ENCODE peak calls at places on chromosomes 3 and 15, in ten cellular contexts. T is brain microvascular endothelial cell, Z is astrocyte of the cerebellum, X is right lobe of liver, O is choroid plexus epithelial cell, N is cardiac fibroblast, F is NB4, W is astrocyte of the spinal cord, K is foreskin keratinocyte, U is activated B cell treated with CpG ODN at 0.5 μM for 24 hours. P is an unnamed sample.

GRCh38 chr3:59575113-59576001 is 525.5 kb upstream of the CFAP20DC start:
- DNase-seq in Z (peak), N (peak), X (peak), O (peak), T (peak), F (peak), W (peak), K (no peak), U (peak), P (no peak)

GRCh38 chr15:84734794-84735479 is 13.5 kb upstream of the ZNF592 start:
- DNase-seq in O (peak), N (peak), U (peak), Z (no peak), K (peak), T (peak), W (peak), F (peak), X (no peak), P (no peak)

GRCh38 chr3:136725468-136725867 is 26.7 kb downstream of the STAG1 start:
- DNase-seq in T (no peak), K (no peak), Z (no peak), X (no peak), O (no peak), U (no peak), W (no peak), N (no peak), F (no peak), P (no peak)

GRCh38 chr15:90955911-90956310 is 1.2 kb downstream of the RCCD1 start:
- DNase-seq in Z (no peak), W (no peak), N (no peak), U (no peak), F (no peak), X (no peak), T (no peak), K (no peak), O (no peak), P (peak)

GRCh38 chr3:64354956-64355355 is 129.7 kb upstream of the PRICKLE2 start:
- DNase-seq in N (no peak), K (no peak), F (no peak), W (no peak), X (no peak), U (no peak), O (no peak), Z (no peak), T (no peak), P (no peak)

GRCh38 chr15:75554717-75555116 is 24.4 kb downstream of the PTPN9 start:
- DNase-seq in U (no peak), K (no peak), T (peak), W (peak), O (peak), F (no peak), Z (no peak), N (peak), X (no peak), P (no peak)

GRCh38 chr3:150278843-150279341 is 129.2 kb upstream of the TSC22D2 start:
- DNase-seq in N (no peak), T (no peak), W (no peak), O (no peak), K (no peak), F (no peak), U (no peak), Z (no peak), X (no peak), P (no peak)

GRCh38 chr3:55006277-55006676 is 78.4 kb upstream of the LRTM1 start:
- DNase-seq in T (peak), X (no peak), U (no peak), W (no peak), Z (no peak), K (no peak), O (no peak), N (no peak), F (no peak), P (no peak)

GRCh38 chr15:55247766-55248427 is 41.7 kb downstream of the RAB27A start:
- DNase-seq in X (no peak), W (no peak), K (no peak), U (no peak), T (no peak), N (no peak), Z (no peak), O (no peak), F (peak), P (no peak)

GRCh38 chr15:45338417-45338816 is 39.9 kb downstream of the GATM start:
- DNase-seq in F (peak), K (no peak), W (no peak), Z (no peak), T (no peak), N (no peak), U (no peak), O (no peak), X (no peak), P (no peak)

GRCh38 chr15:42143866-42144625 is 12.4 kb downstream of the PLA2G4F start:
- DNase-seq in O (no peak), U (no peak), N (no peak), F (no peak), K (no peak), Z (no peak), W (no peak), T (no peak), X (no peak), P (peak)

GRCh38 chr15:100042558-100042957 is 299.2 kb downstream of the ADAMTS17 start:
- DNase-seq in U (no peak), X (no peak), K (no peak), F (peak), T (peak), N (peak), Z (no peak), W (no peak), O (peak), P (no peak)

GRCh38 chr3:144127700-144128099 is 156.1 kb downstream of the DIPK2A start:
- DNase-seq in N (no peak), O (no peak), W (no peak), X (no peak), U (no peak), F (no peak), Z (no peak), T (no peak), K (peak), P (no peak)

GRCh38 chr3:113129168-113129567 is 82.2 kb upstream of the BOC start:
- DNase-seq in F (no peak), W (no peak), U (no peak), T (no peak), Z (no peak), X (no peak), N (no peak), K (no peak), O (no peak), P (no peak)

GRCh38 chr3:81352867-81353266 is 408.6 kb downstream of the GBE1 start:
- DNase-seq in O (peak), F (peak), N (peak), K (no peak), T (peak), Z (no peak), W (peak), X (peak), U (no peak), P (no peak)

GRCh38 chr15:33586791-33587697 is 276.3 kb downstream of the RYR3 start:
- DNase-seq in F (no peak), W (no peak), K (peak), O (no peak), X (no peak), T (no peak), Z (no peak), U (no peak), N (no peak), P (no peak)

GRCh38 chr15:63212050-63212973 is 22.9 kb downstream of the RAB8B start:
- DNase-seq in K (no peak), X (no peak), U (no peak), Z (no peak), F (peak), N (peak), W (peak), T (peak), O (peak), P (no peak)

GRCh38 chr3:10335871-10336622 is 15.1 kb upstream of the SEC13 start:
- DNase-seq in Z (no peak), W (no peak), X (peak), F (no peak), T (no peak), K (no peak), O (no peak), N (no peak), U (no peak), P (no peak)

GRCh38 chr3:8962226-8962861 is 928 bp downstream of the RAD18 start:
- DNase-seq in W (no peak), U (no peak), Z (no peak), F (no peak), O (no peak), T (no peak), X (no peak), K (no peak), N (peak), P (no peak)

GRCh38 chr3:126743350-126743749 is 39.3 kb downstream of the CHCHD6 start:
- DNase-seq in K (no peak), Z (no peak), U (no peak), F (no peak), N (no peak), T (no peak), W (no peak), X (no peak), O (no peak), P (no peak)

GRCh38 chr15:40064231-40064894 is 25.4 kb upstream of the SRP14 start:
- DNase-seq in Z (no peak), U (no peak), W (peak), O (peak), N (peak), K (peak), X (no peak), F (no peak), T (peak), P (peak)

GRCh38 chr15:70717237-70717793 is 46.0 kb downstream of the UACA start:
- DNase-seq in F (no peak), U (no peak), O (no peak), Z (no peak), W (no peak), K (no peak), N (no peak), T (no peak), X (no peak), P (no peak)

GRCh38 chr3:27428446-27428845 is 55.7 kb downstream of the SLC4A7 start:
- DNase-seq in U (no peak), O (no peak), Z (no peak), F (no peak), K (no peak), X (no peak), W (no peak), N (peak), T (no peak), P (no peak)

GRCh38 chr15:79431636-79432344 is at the start of gene MINAR1:
- DNase-seq in O (peak), T (peak), K (no peak), W (peak), X (no peak), F (no peak), N (peak), U (no peak), Z (no peak), P (no peak)

GRCh38 chr15:66161108-66161507 is 92.4 kb downstream of the MEGF11 start:
- DNase-seq in K (no peak), O (no peak), U (no peak), W (no peak), Z (no peak), T (no peak), X (no peak), N (no peak), F (no peak), P (no peak)

GRCh38 chr3:13461169-13462124 is 18.7 kb upstream of the HDAC11 start:
- DNase-seq in U (peak), O (peak), X (peak), Z (no peak), K (no peak), F (peak), N (peak), W (peak), T (peak), P (no peak)
- TF ChIP-seq CTCF in U (peak), O (peak), X (peak), Z (peak), K (peak), F (peak), N (peak), W (peak), T (peak), P (peak)

DNA sequence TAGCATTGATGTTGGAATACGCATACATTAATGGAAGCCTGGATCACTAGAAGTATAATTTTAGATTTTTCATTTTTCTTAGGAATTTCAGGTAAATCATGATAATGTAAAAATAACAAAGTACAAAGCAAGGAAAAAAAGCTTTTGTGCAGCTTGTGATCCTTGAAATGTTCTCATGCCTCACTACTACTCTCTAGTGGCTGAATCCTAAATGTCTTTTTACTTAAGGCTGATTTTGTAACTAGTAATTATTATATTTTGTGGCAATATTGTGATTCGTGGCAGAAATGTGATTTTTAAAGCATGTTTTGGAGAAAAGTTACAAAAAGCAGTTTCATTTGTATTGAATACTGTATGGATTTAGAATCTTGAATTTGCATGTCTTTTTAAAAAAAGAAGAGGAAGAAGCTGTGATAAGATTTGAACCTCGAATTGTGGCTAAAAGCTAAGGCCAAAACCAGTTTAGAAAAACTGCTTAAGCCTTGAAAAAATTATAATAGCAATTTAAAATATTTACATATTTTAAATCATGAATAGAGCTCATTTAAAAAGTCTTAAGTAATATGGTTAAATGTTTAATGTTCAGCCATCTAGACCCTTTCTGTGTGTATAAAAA is 39.0 kb downstream of the U2SURP start:
- DNase-seq in T (no peak), Z (peak), O (peak), K (no peak), X (no peak), U (no peak), F (peak), W (peak), N (peak), P (no peak)
- TF ChIP-seq CTCF in T (peak), Z (peak), O (peak), K (peak), X (peak), U (no peak), F (peak), W (peak), N (peak), P (peak)

DNA sequence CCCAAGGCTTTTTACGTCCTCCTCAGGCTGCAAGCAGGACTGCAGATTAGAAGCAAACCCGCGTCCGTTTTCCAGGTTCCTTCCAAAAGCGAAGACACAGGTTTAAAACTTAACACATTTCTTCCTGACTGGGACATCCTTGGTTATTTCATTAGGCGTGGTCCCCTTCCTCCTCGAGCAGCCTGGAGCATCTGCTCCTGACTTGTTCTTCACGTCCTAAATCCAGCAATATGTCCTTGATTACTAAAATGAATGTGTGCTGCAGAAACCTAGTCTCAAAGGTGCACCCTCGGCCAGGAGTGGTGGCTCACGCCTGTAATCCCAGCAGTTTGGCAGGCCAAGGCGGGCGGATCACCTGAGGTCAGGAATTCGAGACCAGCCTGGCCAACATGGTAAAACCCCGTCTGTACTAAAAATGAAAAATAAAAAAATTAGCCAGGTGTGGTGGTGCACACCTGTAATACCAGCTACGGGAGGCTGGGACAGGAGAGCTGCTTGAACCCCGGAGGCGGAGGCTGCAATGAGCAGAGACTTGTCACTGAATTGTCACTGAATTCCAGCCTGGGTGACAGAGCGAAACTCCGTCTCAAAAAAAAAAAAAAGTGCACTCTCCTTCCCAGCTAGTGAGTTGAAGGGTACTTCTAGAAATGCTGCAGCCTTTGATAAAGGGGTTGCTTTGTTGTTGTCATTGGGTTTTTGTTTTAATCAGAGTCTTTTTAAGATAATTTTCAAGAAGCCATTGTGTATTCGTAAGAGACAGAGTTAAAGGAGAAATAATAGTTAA is 853 bp upstream of the LRIG1 start:
- DNase-seq in U (no peak), N (no peak), Z (no peak), X (no peak), O (no peak), T (no peak), F (no peak), W (no peak), K (no peak), P (no peak)
- TF ChIP-seq CTCF in U (no peak), N (peak), Z (peak), X (no peak), O (peak), T (peak), F (no peak), W (peak), K (no peak), P (no peak)

GRCh38 chr3:172617013-172617706 is 93.7 kb downstream of the NCEH1 start:
- DNase-seq in O (no peak), T (no peak), F (no peak), N (no peak), U (no peak), K (no peak), X (no peak), Z (no peak), W (no peak), P (no peak)

GRCh38 chr3:172617976-172618375 is 92.9 kb downstream of the NCEH1 start:
- DNase-seq in Z (no peak), O (no peak), F (no peak), T (no peak), U (no peak), X (no peak), W (no peak), K (no peak), N (no peak), P (no peak)

GRCh38 chr3:172615296-172615695 is 92.1 kb upstream of the TNFSF10 start:
- DNase-seq in X (no peak), Z (no peak), W (no peak), T (no peak), F (no peak), K (no peak), N (no peak), U (no peak), O (no peak), P (no peak)

GRCh38 chr3:172614340-172615274 is 91.4 kb upstream of the TNFSF10 start:
- DNase-seq in O (no peak), F (no peak), U (no peak), N (no peak), K (no peak), T (no peak), Z (no peak), W (no peak), X (no peak), P (no peak)

DNA sequence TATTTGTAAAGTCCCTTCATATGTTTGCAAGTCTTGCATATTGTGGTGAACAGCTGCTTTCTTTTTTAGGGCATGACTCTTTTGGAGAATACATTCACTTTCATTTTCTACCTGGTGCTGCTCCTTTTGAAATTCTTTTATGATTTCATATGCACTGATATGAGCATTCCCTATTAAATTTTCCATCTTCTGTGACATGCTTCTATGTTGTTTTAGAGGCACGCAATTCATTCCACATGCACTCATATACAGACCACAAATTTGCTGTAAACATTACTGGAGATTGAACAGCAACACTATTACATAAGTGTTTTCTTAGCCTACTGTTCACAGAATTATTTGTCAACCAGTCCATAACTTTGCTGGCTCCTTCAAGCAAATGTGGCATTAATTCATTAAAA is 92.8 kb upstream of the TNFSF10 start:
- DNase-seq in X (no peak), W (peak), O (peak), U (no peak), T (no peak), N (peak), Z (no peak), F (no peak), K (no peak), P (no peak)
- TF ChIP-seq CTCF in X (no peak), W (no peak), O (no peak), U (no peak), T (no peak), N (no peak), Z (no peak), F (no peak), K (no peak), P (no peak)

DNA sequence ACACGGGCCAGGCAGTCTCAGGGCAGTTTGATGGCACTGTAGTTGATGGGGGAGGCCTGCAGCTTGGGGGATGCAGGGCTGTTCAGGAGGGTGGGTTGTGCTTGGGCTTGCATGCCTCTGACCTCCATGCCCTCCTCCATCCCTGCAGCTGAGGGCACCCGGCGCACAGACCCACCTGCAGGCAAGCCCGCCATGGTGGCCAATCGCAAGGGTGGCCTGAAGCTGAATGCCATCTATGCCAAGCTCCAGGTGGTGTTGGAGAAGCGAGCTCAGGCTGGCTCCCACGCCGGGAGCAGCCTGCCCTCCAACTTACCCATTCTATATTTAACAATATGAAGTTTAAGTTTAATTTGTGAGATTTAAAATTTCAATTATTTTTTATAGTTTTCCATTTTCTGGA is 228.7 kb upstream of the DPH6 start:
- DNase-seq in T (no peak), O (no peak), K (no peak), N (no peak), F (no peak), Z (no peak), X (no peak), W (no peak), U (no peak), P (no peak)
- TF ChIP-seq CTCF in T (no peak), O (no peak), K (no peak), N (no peak), F (no peak), Z (no peak), X (no peak), W (no peak), U (no peak), P (no peak)

P was measured in chondrocyte.